ENCODE peak calls at places on chromosomes 3 and 15, in six cellular contexts. S is body of pancreas, R is stomach, V is tibial nerve, H is thyroid gland, T is suprapubic skin. K is an unnamed sample.

GRCh38 chr3:155442066-155442465 is 148.6 kb upstream of the STRIT1 start:
- DNase-seq in S (no peak), R (no peak), V (no peak), H (no peak), T (no peak), K (no peak)

GRCh38 chr3:183301937-183302580 is 49.0 kb downstream of the B3GNT5 start:
- DNase-seq in S (no peak), R (no peak), V (no peak), H (no peak), T (no peak), K (no peak)

GRCh38 chr3:30539772-30540171 is 66.6 kb upstream of the TGFBR2 start:
- DNase-seq in S (no peak), R (no peak), V (no peak), H (no peak), T (no peak), K (no peak)

GRCh38 chr3:130926504-130926903 is 32.6 kb downstream of the ATP2C1 start:
- DNase-seq in S (no peak), R (no peak), V (no peak), H (no peak), T (no peak), K (no peak)

GRCh38 chr15:40365624-40366023 is 7.6 kb downstream of the DISP2 start:
- DNase-seq in S (no peak), R (no peak), V (no peak), H (no peak), T (no peak), K (peak; percentile 56)

GRCh38 chr3:173725507-173725906 is 328.0 kb downstream of the NLGN1 start:
- DNase-seq in S (no peak), R (no peak), V (no peak), H (no peak), T (no peak), K (no peak)

GRCh38 chr3:43894176-43895049 is 203.7 kb downstream of the ABHD5 start:
- DNase-seq in S (peak; percentile 32), R (peak; percentile 52), V (no peak), H (peak; percentile 71), T (no peak), K (peak; percentile 84)

GRCh38 chr3:22117751-22118346 is 366.8 kb upstream of the ZNF385D start:
- DNase-seq in S (no peak), R (no peak), V (no peak), H (no peak), T (no peak), K (no peak)

GRCh38 chr15:75966073-75966472 is 46.2 kb downstream of the NRG4 start:
- DNase-seq in S (no peak), R (no peak), V (no peak), H (no peak), T (no peak), K (no peak)

GRCh38 chr15:48481802-48482201 is 150.6 kb downstream of the DUT start:
- DNase-seq in S (no peak), R (no peak), V (no peak), H (no peak), T (no peak), K (no peak)

GRCh38 chr3:141498592-141499223 is 11.9 kb downstream of the RASA2 start:
- DNase-seq in S (peak; percentile 72), R (peak; percentile 62), V (peak; percentile 17), H (no peak), T (no peak), K (peak; percentile 87)

GRCh38 chr3:97954193-97954827 is 17.9 kb downstream of the RIOX2 start:
- DNase-seq in S (no peak), R (no peak), V (no peak), H (no peak), T (no peak), K (no peak)

GRCh38 chr15:69980311-69981059 is 117.2 kb downstream of the TLE3 start:
- DNase-seq in S (no peak), R (no peak), V (no peak), H (no peak), T (no peak), K (no peak)

GRCh38 chr3:141860766-141861513 is 15.5 kb upstream of the ATP1B3 start:
- DNase-seq in S (no peak), R (no peak), V (no peak), H (no peak), T (no peak), K (no peak)

GRCh38 chr3:156674911-156675743 is 737 bp downstream of the TIPARP start:
- DNase-seq in S (peak; percentile 56), R (peak; percentile 52), V (peak; percentile 43), H (peak; percentile 62), T (peak; percentile 86), K (peak; percentile 93)

GRCh38 chr3:98786364-98786930 is 23.3 kb downstream of the ST3GAL6 start:
- DNase-seq in S (no peak), R (peak; percentile 48), V (no peak), H (no peak), T (no peak), K (no peak)

GRCh38 chr3:188153498-188153948 is 434 bp upstream of the LPP start:
- DNase-seq in S (peak; percentile 91), R (peak; percentile 85), V (peak; percentile 70), H (peak; percentile 82), T (peak; percentile 87), K (no peak)

GRCh38 chr3:101571028-101571895 is 2.7 kb upstream of the PCNP start:
- DNase-seq in S (no peak), R (no peak), V (no peak), H (no peak), T (no peak), K (no peak)

GRCh38 chr3:69665026-69665739 is 74.1 kb upstream of the MITF start:
- DNase-seq in S (peak; percentile 67), R (peak; percentile 31), V (no peak), H (peak; percentile 52), T (no peak), K (no peak)

GRCh38 chr3:119616056-119616455 is 18.4 kb downstream of the PLA1A start:
- DNase-seq in S (no peak), R (no peak), V (no peak), H (no peak), T (no peak), K (no peak)

GRCh38 chr3:53195066-53195450 is 34.0 kb downstream of the PRKCD start:
- DNase-seq in S (no peak), R (no peak), V (no peak), H (no peak), T (no peak), K (no peak)

GRCh38 chr3:85005947-85006346 is 47.2 kb downstream of the CADM2 start:
- DNase-seq in S (no peak), R (no peak), V (no peak), H (no peak), T (no peak), K (no peak)

GRCh38 chr15:90465140-90465929 is 64.4 kb upstream of the CRTC3 start:
- DNase-seq in S (no peak), R (no peak), V (no peak), H (no peak), T (no peak), K (no peak)

GRCh38 chr3:14452676-14453367 is 50.4 kb downstream of the SLC6A6 start:
- DNase-seq in S (peak; percentile 89), R (peak; percentile 94), V (peak; percentile 79), H (peak; percentile 89), T (peak; percentile 95), K (peak; percentile 84)

GRCh38 chr3:49017646-49017977 is 768 bp downstream of the DALRD3 start:
- DNase-seq in S (peak; percentile 17), R (no peak), V (no peak), H (no peak), T (peak; percentile 73), K (no peak)

GRCh38 chr3:49018707-49019006 is 277 bp upstream of the DALRD3 start:
- DNase-seq in S (no peak), R (no peak), V (no peak), H (no peak), T (no peak), K (no peak)

GRCh38 chr3:49016414-49017228 is 1.8 kb downstream of the DALRD3 start:
- DNase-seq in S (no peak), R (no peak), V (no peak), H (no peak), T (no peak), K (no peak)

GRCh38 chr3:49017229-49017615 is 1.2 kb downstream of the DALRD3 start:
- DNase-seq in S (no peak), R (no peak), V (no peak), H (no peak), T (no peak), K (no peak)

GRCh38 chr3:49017978-49018706 is at the start of gene DALRD3:
- DNase-seq in S (peak; percentile 63), R (peak; percentile 65), V (peak; percentile 51), H (peak; percentile 68), T (peak; percentile 82), K (peak; percentile 92)
- TF ChIP-seq POLR2A in S (peak; percentile 27), R (no peak), V (peak; percentile 55), H (peak; percentile 71), T (peak; percentile 30), K (no peak)

GRCh38 chr15:60572462-60573214 is 93.7 kb upstream of the ICE2 start:
- DNase-seq in S (no peak), R (no peak), V (no peak), H (no peak), T (no peak), K (no peak)
- H3K4me1 ChIP-seq in S (peaks cover 63% of the 10 kb centered on the region), R (peaks cover 58% of the 10 kb centered on the region), V (no peaks in the 10 kb centered on the region), H (peaks cover 20% of the 10 kb centered on the region), T (peaks cover 16% of the 10 kb centered on the region), K (peaks cover 62% of the 10 kb centered on the region)

DNA sequence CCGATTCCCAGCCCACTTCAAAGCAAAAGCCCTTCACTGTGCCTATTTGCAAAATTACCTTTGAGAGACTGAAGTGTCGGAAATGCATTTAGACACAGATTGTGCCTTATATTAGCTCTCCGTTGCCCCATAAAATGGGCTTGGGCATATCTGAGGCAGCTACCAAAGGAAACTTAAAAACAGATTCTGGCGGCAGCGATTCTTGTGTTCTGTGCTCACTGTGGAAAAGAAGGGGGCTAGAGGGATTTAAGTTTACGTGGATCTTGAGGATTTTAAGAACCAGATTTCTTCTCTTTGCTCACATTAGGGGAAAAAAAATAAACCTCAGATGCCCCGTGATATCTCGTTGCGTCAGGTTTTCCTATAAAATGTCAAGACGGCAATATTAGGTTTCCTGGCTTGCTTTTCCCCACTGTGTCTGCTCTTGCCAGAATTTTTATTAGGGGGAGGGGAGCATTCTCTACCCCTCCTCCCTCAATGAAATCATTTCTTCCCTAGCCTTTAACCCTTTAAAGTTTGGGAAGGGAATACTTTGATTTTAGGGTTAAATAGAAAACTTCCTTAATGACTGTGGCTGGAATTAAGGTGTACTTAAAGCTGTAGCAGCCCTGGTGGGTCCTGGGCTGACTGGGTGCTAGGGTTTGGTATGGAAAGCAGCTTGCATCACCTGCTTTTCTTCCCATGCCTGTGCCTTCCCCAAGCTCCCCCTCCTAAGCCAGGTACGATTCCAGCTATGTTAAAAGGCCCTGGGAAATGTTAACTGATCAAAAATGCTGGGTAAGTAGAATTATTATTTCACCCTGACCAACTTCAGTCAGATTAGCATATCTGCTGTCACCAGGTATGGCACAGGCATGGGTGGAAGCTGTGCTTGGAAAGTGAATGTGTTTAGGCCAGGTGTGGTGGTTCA is 73.8 kb downstream of the SMAD3 start:
- DNase-seq in S (peak; percentile 88), R (no peak), V (no peak), H (peak; percentile 2), T (no peak), K (no peak)
- H3K4me3 ChIP-seq in S (no peak overlapping the region), R (no peak overlapping the region), V (no peak overlapping the region), H (no peak overlapping the region), T (no peak overlapping the region), K (no peak overlapping the region)

DNA sequence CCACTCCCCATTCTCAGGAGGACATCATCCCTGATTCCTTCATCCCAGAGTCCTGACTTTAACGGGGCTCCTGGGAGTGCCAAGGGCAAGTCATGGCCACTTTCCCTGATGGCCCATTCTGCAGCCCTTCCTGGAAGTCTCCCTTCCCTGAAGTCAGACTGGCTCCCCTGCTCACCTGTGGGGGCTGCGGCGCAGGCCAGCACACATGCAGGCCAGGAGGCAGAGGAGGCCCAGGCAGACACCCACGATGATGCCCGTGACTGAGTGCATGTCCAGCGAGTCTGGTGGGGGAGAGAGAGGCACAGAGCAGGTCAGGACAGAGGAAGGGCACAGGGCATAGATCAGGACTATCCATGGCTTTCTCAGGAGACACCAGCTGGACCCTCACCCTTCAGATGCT is 8.6 kb upstream of the IGDCC3 start:
- DNase-seq in S (no peak), R (no peak), V (no peak), H (no peak), T (no peak), K (no peak)
- TF ChIP-seq POLR2A in S (no peak), R (no peak), V (no peak), H (no peak), T (no peak), K (no peak)